ENCODE peak calls at places on chromosomes 5 and 9, in six cellular contexts. One of them, this sample, is unnamed.

GRCh38 chr5:80204808-80205614 is 50.8 kb downstream of the SERINC5 start:
- ATAC-seq in right cardiac atrium: peak
- ATAC-seq in GM23338: no peak
- ATAC-seq in K562: peak
- ATAC-seq in left lung: peak
- ATAC-seq in lower lobe of right lung: peak
- ATAC-seq in this sample: no peak

GRCh38 chr5:131163315-131164119 is 1.5 kb downstream of the HINT1 start:
- ATAC-seq in right cardiac atrium: no peak
- ATAC-seq in GM23338: no peak
- ATAC-seq in left lung: peak
- ATAC-seq in K562: peak
- ATAC-seq in lower lobe of right lung: no peak
- ATAC-seq in this sample: no peak

GRCh38 chr5:138469540-138470321 is 4.5 kb downstream of the EGR1 start:
- ATAC-seq in right cardiac atrium: no peak
- ATAC-seq in left lung: no peak
- ATAC-seq in lower lobe of right lung: peak
- ATAC-seq in GM23338: peak
- ATAC-seq in K562: peak
- ATAC-seq in this sample: peak

GRCh38 chr9:26026423-26027100 is 348.3 kb upstream of the TUSC1 start:
- ATAC-seq in GM23338: peak
- ATAC-seq in right cardiac atrium: no peak
- ATAC-seq in left lung: no peak
- ATAC-seq in K562: no peak
- ATAC-seq in lower lobe of right lung: no peak
- ATAC-seq in this sample: no peak

GRCh38 chr9:97625620-97626019 is 7.5 kb downstream of the TSTD2 start:
- ATAC-seq in K562: no peak
- ATAC-seq in left lung: no peak
- ATAC-seq in lower lobe of right lung: no peak
- ATAC-seq in right cardiac atrium: peak
- ATAC-seq in GM23338: no peak
- ATAC-seq in this sample: no peak

GRCh38 chr9:92324451-92324850 is 699 bp downstream of the NOL8 start:
- ATAC-seq in GM23338: no peak
- ATAC-seq in left lung: no peak
- ATAC-seq in lower lobe of right lung: no peak
- ATAC-seq in K562: no peak
- ATAC-seq in right cardiac atrium: no peak
- ATAC-seq in this sample: no peak

GRCh38 chr5:69432412-69433206 is 17.7 kb downstream of the MARVELD2 start:
- ATAC-seq in GM23338: no peak
- ATAC-seq in lower lobe of right lung: no peak
- ATAC-seq in left lung: no peak
- ATAC-seq in right cardiac atrium: no peak
- ATAC-seq in K562: no peak
- ATAC-seq in this sample: no peak

GRCh38 chr5:115415143-115415491 is 118.7 kb upstream of the CCDC112 start:
- ATAC-seq in lower lobe of right lung: peak
- ATAC-seq in GM23338: no peak
- ATAC-seq in K562: no peak
- ATAC-seq in left lung: peak
- ATAC-seq in right cardiac atrium: peak
- ATAC-seq in this sample: no peak

GRCh38 chr5:74289238-74289637 is 351.3 kb downstream of the ENC1 start:
- ATAC-seq in right cardiac atrium: no peak
- ATAC-seq in lower lobe of right lung: no peak
- ATAC-seq in K562: no peak
- ATAC-seq in left lung: no peak
- ATAC-seq in GM23338: no peak
- ATAC-seq in this sample: no peak

GRCh38 chr5:151295801-151296477 is 7.6 kb downstream of the SLC36A3 start:
- ATAC-seq in left lung: peak
- ATAC-seq in right cardiac atrium: no peak
- ATAC-seq in GM23338: no peak
- ATAC-seq in K562: no peak
- ATAC-seq in lower lobe of right lung: no peak
- ATAC-seq in this sample: no peak

GRCh38 chr5:173963867-173964429 is 25.0 kb upstream of the C5orf47 start:
- ATAC-seq in left lung: peak
- ATAC-seq in GM23338: peak
- ATAC-seq in K562: no peak
- ATAC-seq in lower lobe of right lung: peak
- ATAC-seq in right cardiac atrium: peak
- ATAC-seq in this sample: no peak

GRCh38 chr5:176450077-176450476 is 1.9 kb downstream of the FAF2 start:
- ATAC-seq in GM23338: no peak
- ATAC-seq in right cardiac atrium: no peak
- ATAC-seq in K562: no peak
- ATAC-seq in lower lobe of right lung: no peak
- ATAC-seq in left lung: no peak
- ATAC-seq in this sample: no peak

GRCh38 chr9:123998278-123998925 is 13.2 kb upstream of the LHX2 start:
- ATAC-seq in GM23338: peak
- ATAC-seq in right cardiac atrium: no peak
- ATAC-seq in K562: no peak
- ATAC-seq in lower lobe of right lung: no peak
- ATAC-seq in left lung: no peak
- ATAC-seq in this sample: no peak

GRCh38 chr9:38018964-38019602 is 49.9 kb downstream of the SHB start:
- ATAC-seq in K562: peak
- ATAC-seq in GM23338: peak
- ATAC-seq in left lung: peak
- ATAC-seq in lower lobe of right lung: peak
- ATAC-seq in right cardiac atrium: peak
- ATAC-seq in this sample: peak

GRCh38 chr5:105330185-105330584 is 1767.6 kb upstream of the NUDT12 start:
- ATAC-seq in left lung: no peak
- ATAC-seq in K562: no peak
- ATAC-seq in GM23338: no peak
- ATAC-seq in lower lobe of right lung: no peak
- ATAC-seq in right cardiac atrium: no peak
- ATAC-seq in this sample: no peak

GRCh38 chr5:158023266-158023665 is 164.3 kb upstream of the CLINT1 start:
- ATAC-seq in left lung: no peak
- ATAC-seq in lower lobe of right lung: no peak
- ATAC-seq in GM23338: no peak
- ATAC-seq in K562: no peak
- ATAC-seq in right cardiac atrium: peak
- ATAC-seq in this sample: no peak

GRCh38 chr9:134323741-134324358 is 2.4 kb upstream of the RXRA start:
- ATAC-seq in lower lobe of right lung: peak
- ATAC-seq in K562: peak
- ATAC-seq in right cardiac atrium: no peak
- ATAC-seq in left lung: peak
- ATAC-seq in GM23338: no peak
- ATAC-seq in this sample: no peak
- H3K4me3 ChIP-seq in lower lobe of right lung: no peak
- H3K4me3 ChIP-seq in K562: no peak
- H3K4me3 ChIP-seq in right cardiac atrium: no peak
- H3K4me3 ChIP-seq in left lung: no peak
- H3K4me3 ChIP-seq in GM23338: no peak
- H3K4me3 ChIP-seq in this sample: no peak

DNA sequence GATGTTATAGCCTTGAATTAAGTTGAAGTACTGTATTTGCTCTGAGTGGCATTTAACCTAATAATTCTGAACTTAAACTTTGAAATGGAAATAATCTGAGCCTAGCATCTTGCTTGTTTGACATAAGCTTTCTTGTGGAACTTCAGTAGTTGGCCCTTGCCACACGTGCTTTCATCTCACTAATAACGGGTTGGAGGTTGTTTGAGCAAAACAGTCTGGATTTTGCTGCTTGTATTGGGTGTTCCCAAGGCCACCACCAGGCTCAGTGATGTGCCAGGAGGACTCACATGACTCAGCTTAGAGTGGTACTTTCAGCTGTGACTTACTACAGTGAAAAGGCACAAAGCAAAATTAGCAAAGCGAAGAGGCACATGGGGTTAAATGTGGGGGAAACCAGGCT is 35.7 kb downstream of the SECISBP2 start:
- ATAC-seq in left lung: no peak
- ATAC-seq in lower lobe of right lung: no peak
- ATAC-seq in GM23338: no peak
- ATAC-seq in K562: no peak
- ATAC-seq in right cardiac atrium: no peak
- ATAC-seq in this sample: no peak
- H3K27ac ChIP-seq in left lung: no peak
- H3K27ac ChIP-seq in lower lobe of right lung: no peak
- H3K27ac ChIP-seq in GM23338: no peak
- H3K27ac ChIP-seq in K562: no peak
- H3K27ac ChIP-seq in right cardiac atrium: no peak
- H3K27ac ChIP-seq in this sample: no peak

DNA sequence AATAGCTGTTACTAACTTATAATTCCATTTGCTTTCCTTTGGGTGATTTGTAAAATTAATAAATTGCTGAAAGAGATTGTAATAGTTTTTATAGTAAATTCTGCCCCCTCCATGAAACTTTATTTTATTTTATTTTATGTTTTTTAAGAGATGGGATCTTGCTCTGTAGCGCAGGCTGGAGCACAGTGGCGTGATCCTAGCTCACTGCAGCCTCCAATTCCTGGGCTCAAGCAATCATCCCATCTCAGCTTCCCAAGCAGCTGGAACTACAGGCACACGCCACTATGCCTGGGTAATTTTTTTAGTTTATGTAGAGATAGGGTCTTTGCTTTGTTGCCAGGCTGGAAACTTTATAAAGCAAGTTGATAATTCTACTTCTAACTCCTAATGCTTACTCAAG is 395 bp downstream of the IL33 start:
- ATAC-seq in K562: no peak
- ATAC-seq in left lung: no peak
- ATAC-seq in lower lobe of right lung: no peak
- ATAC-seq in right cardiac atrium: peak
- ATAC-seq in GM23338: no peak
- ATAC-seq in this sample: no peak
- H3K4me3 ChIP-seq in K562: no peak
- H3K4me3 ChIP-seq in left lung: peak
- H3K4me3 ChIP-seq in lower lobe of right lung: peak
- H3K4me3 ChIP-seq in right cardiac atrium: peak
- H3K4me3 ChIP-seq in GM23338: no peak
- H3K4me3 ChIP-seq in this sample: peak

GRCh38 chr9:111866976-111867375 is 29.6 kb upstream of the UGCG start:
- ATAC-seq in lower lobe of right lung: no peak
- ATAC-seq in left lung: peak
- ATAC-seq in K562: peak
- ATAC-seq in GM23338: no peak
- ATAC-seq in right cardiac atrium: no peak
- ATAC-seq in this sample: no peak
- H3K27ac ChIP-seq in lower lobe of right lung: no peak
- H3K27ac ChIP-seq in left lung: no peak
- H3K27ac ChIP-seq in K562: no peak
- H3K27ac ChIP-seq in GM23338: no peak
- H3K27ac ChIP-seq in right cardiac atrium: no peak
- H3K27ac ChIP-seq in this sample: no peak

GRCh38 chr9:94920439-94920951 is 194.0 kb downstream of the AOPEP start:
- ATAC-seq in left lung: peak
- ATAC-seq in GM23338: peak
- ATAC-seq in right cardiac atrium: peak
- ATAC-seq in K562: no peak
- ATAC-seq in lower lobe of right lung: peak
- ATAC-seq in this sample: peak
- H3K4me3 ChIP-seq in left lung: no peak
- H3K4me3 ChIP-seq in GM23338: no peak
- H3K4me3 ChIP-seq in right cardiac atrium: no peak
- H3K4me3 ChIP-seq in K562: no peak
- H3K4me3 ChIP-seq in lower lobe of right lung: no peak
- H3K4me3 ChIP-seq in this sample: no peak

GRCh38 chr5:68268363-68269130 is 53.0 kb downstream of the PIK3R1 start:
- ATAC-seq in K562: no peak
- ATAC-seq in right cardiac atrium: no peak
- ATAC-seq in GM23338: no peak
- ATAC-seq in left lung: no peak
- ATAC-seq in lower lobe of right lung: no peak
- ATAC-seq in this sample: no peak

GRCh38 chr5:68265822-68266395 is 50.4 kb downstream of the PIK3R1 start:
- ATAC-seq in lower lobe of right lung: peak
- ATAC-seq in right cardiac atrium: peak
- ATAC-seq in GM23338: no peak
- ATAC-seq in K562: no peak
- ATAC-seq in left lung: peak
- ATAC-seq in this sample: no peak

GRCh38 chr5:68265347-68265746 is 49.8 kb downstream of the PIK3R1 start:
- ATAC-seq in GM23338: no peak
- ATAC-seq in right cardiac atrium: peak
- ATAC-seq in lower lobe of right lung: peak
- ATAC-seq in left lung: peak
- ATAC-seq in K562: no peak
- ATAC-seq in this sample: no peak

GRCh38 chr5:68266457-68266856 is 50.9 kb downstream of the PIK3R1 start:
- ATAC-seq in K562: no peak
- ATAC-seq in GM23338: no peak
- ATAC-seq in right cardiac atrium: no peak
- ATAC-seq in left lung: peak
- ATAC-seq in lower lobe of right lung: peak
- ATAC-seq in this sample: peak

GRCh38 chr5:68267044-68267443 is 51.5 kb downstream of the PIK3R1 start:
- ATAC-seq in K562: no peak
- ATAC-seq in right cardiac atrium: no peak
- ATAC-seq in lower lobe of right lung: no peak
- ATAC-seq in GM23338: no peak
- ATAC-seq in left lung: no peak
- ATAC-seq in this sample: no peak
- H3K27ac ChIP-seq in K562: no peak
- H3K27ac ChIP-seq in right cardiac atrium: no peak
- H3K27ac ChIP-seq in lower lobe of right lung: peak
- H3K27ac ChIP-seq in GM23338: no peak
- H3K27ac ChIP-seq in left lung: peak
- H3K27ac ChIP-seq in this sample: peak

DNA sequence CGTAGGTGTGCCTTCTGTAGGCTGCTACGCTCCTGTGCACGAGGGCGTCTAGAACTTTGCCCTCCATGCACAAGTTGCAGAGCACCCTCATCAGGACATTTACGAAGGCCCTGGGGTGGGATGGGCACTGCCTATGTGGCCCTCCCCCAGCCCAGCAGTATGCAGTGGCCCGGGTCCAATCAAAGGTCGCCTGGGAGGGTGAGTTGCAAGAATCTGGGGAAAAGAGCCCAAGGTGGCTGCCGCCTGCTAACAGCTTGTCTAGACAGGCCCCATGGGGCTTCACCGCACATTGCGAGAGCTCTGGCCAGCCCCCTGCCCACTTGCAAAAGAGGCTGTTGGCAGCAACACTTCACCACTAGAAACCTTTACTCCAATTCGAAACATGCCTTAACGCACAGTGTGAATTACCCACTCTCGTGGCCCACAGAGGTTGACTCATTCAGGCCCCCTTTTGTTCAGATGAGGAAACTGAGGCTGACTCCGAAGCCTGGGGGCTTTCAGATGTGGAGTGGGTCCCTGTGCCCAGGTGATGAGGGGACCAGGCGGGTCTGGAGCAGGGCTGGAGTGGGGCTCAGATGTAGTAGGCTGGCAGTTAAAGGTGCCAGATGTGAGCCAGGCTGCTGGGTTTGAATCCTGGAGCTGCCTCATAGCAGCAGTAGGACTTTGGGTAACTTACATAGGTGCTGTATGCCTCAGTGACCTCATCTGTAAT is 31.8 kb upstream of the IL17B start:
- ATAC-seq in right cardiac atrium: no peak
- ATAC-seq in lower lobe of right lung: no peak
- ATAC-seq in left lung: no peak
- ATAC-seq in GM23338: no peak
- ATAC-seq in K562: no peak
- ATAC-seq in this sample: no peak
- H3K4me3 ChIP-seq in right cardiac atrium: peak
- H3K4me3 ChIP-seq in lower lobe of right lung: peak
- H3K4me3 ChIP-seq in left lung: peak
- H3K4me3 ChIP-seq in GM23338: no peak
- H3K4me3 ChIP-seq in K562: no peak
- H3K4me3 ChIP-seq in this sample: peak

This sample was measured in gastroesophageal sphincter.